ENCODE peak calls at places on chromosome 21, in four cellular contexts. L is tibial nerve, A is fibroblast of lung, T is activated B cell treated with CpG ODN at 0.5 μM for 24 hours. D is an unnamed sample.

GRCh38 chr21:25767921-25768320 is 33.1 kb downstream of the GABPA start:
- DNase-seq in L (no peak), A (no peak), T (no peak), D (no peak)

GRCh38 chr21:31543191-31543590 is 116.3 kb upstream of the SOD1 start:
- DNase-seq in L (peak; percentile 34), A (peak; percentile 95), T (no peak), D (no peak)

GRCh38 chr21:29342394-29342957 is 43.8 kb downstream of the BACH1 start:
- DNase-seq in L (peak; percentile 19), A (peak; percentile 99), T (no peak), D (no peak)

GRCh38 chr21:42534361-42534900 is 20.8 kb downstream of the SLC37A1 start:
- DNase-seq in L (no peak), A (no peak), T (peak; percentile 48), D (no peak)

GRCh38 chr21:25292396-25292795 is 314.9 kb downstream of the MRPL39 start:
- DNase-seq in L (no peak), A (no peak), T (no peak), D (no peak)

GRCh38 chr21:16085436-16085835 is 355.7 kb downstream of the USP25 start:
- DNase-seq in L (no peak), A (peak; percentile 29), T (no peak), D (no peak)

GRCh38 chr21:28790335-28790734 is 202.3 kb downstream of the LTN1 start:
- DNase-seq in L (no peak), A (no peak), T (no peak), D (no peak)

GRCh38 chr21:38363684-38364083 is 106.9 kb downstream of the KCNJ15 start:
- DNase-seq in L (no peak), A (no peak), T (no peak), D (no peak)

GRCh38 chr21:37073417-37074194 is 552 bp downstream of the TTC3 start:
- DNase-seq in L (no peak), A (peak; percentile 46), T (peak; percentile 79), D (peak; percentile 51)

GRCh38 chr21:44316277-44316900 is 16.5 kb downstream of the PFKL start:
- DNase-seq in L (no peak), A (no peak), T (no peak), D (no peak)

GRCh38 chr21:44319407-44320065 is 19.7 kb downstream of the CFAP410 start:
- DNase-seq in L (no peak), A (no peak), T (no peak), D (no peak)

GRCh38 chr21:44318489-44319285 is 18.8 kb downstream of the PFKL start:
- DNase-seq in L (no peak), A (no peak), T (no peak), D (no peak)

GRCh38 chr21:44317241-44317782 is 17.5 kb downstream of the PFKL start:
- DNase-seq in L (no peak), A (no peak), T (no peak), D (no peak)

GRCh38 chr21:44317871-44318270 is 18.0 kb downstream of the PFKL start:
- DNase-seq in L (no peak), A (no peak), T (no peak), D (no peak)
- TF ChIP-seq CTCF in L (no peak), A (no peak), T (no peak), D (no peak)

DNA sequence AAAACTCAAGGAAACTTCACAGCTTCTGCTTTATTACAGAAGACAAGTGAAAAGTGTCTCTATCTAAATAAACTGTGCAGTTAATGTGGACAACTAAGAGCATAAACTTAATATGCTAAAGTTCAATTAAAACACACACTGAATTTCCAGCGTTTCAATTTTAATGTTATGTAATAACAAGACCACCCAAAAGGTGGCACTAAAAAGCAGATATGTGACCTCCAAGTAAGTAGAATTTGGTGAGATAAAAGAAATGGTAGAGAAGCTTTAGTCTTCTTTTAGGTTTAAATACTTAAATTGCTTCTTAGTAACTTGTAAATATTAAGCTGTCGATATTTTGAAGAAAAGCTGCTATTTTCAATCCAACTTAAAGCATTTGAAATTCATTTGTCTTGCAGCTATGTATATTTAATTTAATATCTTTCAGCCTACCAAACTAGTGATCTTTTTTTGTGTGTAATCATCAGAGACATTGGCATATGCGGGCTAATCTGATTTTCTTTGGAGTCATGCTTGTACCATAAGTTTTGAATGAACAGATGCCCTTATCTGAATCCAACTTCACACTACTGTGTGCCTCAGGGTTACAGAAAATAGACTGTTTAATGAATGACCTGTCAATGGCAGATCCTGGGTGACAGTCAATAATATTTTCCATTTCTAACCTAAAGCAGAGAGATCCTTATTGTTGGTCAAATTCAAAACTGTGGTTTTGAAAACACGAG is 36.5 kb upstream of the ADAMTS1 start:
- DNase-seq in L (no peak), A (peak; percentile 65), T (no peak), D (no peak)
- TF ChIP-seq CTCF in L (no peak), A (peak; percentile 38), T (no peak), D (peak; percentile 49)

DNA sequence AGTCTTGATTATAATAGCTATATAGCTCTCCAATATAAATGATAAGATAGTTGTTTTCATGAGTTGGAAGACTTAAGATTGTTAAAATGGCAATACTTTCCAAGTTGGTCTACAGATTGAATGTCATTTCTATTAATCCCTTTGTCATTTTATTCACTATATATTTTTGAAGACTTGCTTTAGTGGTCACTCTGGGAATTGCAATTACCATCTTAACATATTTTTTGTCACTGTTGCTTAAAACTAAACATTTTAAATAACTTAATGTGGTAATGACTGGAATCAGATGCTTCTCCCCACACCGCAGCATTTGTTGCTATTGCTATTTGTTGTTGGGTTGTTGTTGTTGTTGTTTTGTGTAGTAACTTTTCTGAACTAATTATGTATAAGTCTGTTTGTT is 1592.9 kb downstream of the MRPL39 start:
- DNase-seq in L (no peak), A (no peak), T (no peak), D (no peak)
- TF ChIP-seq CTCF in L (no peak), A (peak; percentile 10), T (no peak), D (peak; percentile 29)

GRCh38 chr21:34671891-34672290 is 3.1 kb downstream of the CLIC6 start:
- DNase-seq in L (no peak), A (no peak), T (no peak), D (no peak)

GRCh38 chr21:34669149-34669879 is 520 bp downstream of the CLIC6 start:
- DNase-seq in L (no peak), A (no peak), T (no peak), D (peak; percentile 21)

GRCh38 chr21:34673006-34673405 is 4.2 kb downstream of the CLIC6 start:
- DNase-seq in L (no peak), A (no peak), T (no peak), D (no peak)

GRCh38 chr21:34670220-34670961 is 1.6 kb downstream of the CLIC6 start:
- DNase-seq in L (no peak), A (peak; percentile 13), T (no peak), D (peak; percentile 42)

GRCh38 chr21:34670962-34671348 is 2.2 kb downstream of the CLIC6 start:
- DNase-seq in L (no peak), A (no peak), T (no peak), D (no peak)
- TF ChIP-seq CTCF in L (no peak), A (no peak), T (no peak), D (peak; percentile 43)

GRCh38 chr21:19565587-19565986 is 1162.0 kb upstream of the TMPRSS15 start:
- DNase-seq in L (no peak), A (no peak), T (no peak), D (no peak)
- TF ChIP-seq CTCF in L (no peak), A (no peak), T (no peak), D (no peak)